ENCODE peak calls at places on chromosomes 7 and 10, in seven cellular contexts. K, M, O, T, I, Z and P are unnamed samples.

GRCh38 chr7:132590162-132590561 is 13.9 kb upstream of the PLXNA4 start:
- DNase-seq in K (no peak), M (no peak), O (no peak), T (no peak), I (no peak), Z (no peak), P (no peak)

GRCh38 chr10:131776496-131776895 is 124.3 kb upstream of the PPP2R2D start:
- DNase-seq in K (no peak), M (no peak), O (no peak), T (no peak), I (no peak), Z (no peak), P (no peak)

GRCh38 chr10:119724630-119725549 is 960 bp upstream of the INPP5F start:
- DNase-seq in K (no peak), M (no peak), O (no peak), T (peak; percentile 56), I (peak; percentile 37), Z (no peak), P (no peak)

GRCh38 chr10:5971315-5971832 is 6.0 kb downstream of the IL15RA start:
- DNase-seq in K (no peak), M (no peak), O (peak; percentile 47), T (no peak), I (no peak), Z (peak; percentile 65), P (no peak)

GRCh38 chr10:63343476-63343875 is 122.3 kb downstream of the JMJD1C start:
- DNase-seq in K (no peak), M (no peak), O (no peak), T (no peak), I (no peak), Z (no peak), P (no peak)

GRCh38 chr10:21516270-21517131 is 9.0 kb downstream of the SKIDA1 start:
- DNase-seq in K (peak; percentile 46), M (peak; percentile 62), O (peak; percentile 75), T (peak; percentile 74), I (no peak), Z (peak; percentile 87), P (peak; percentile 66)

GRCh38 chr10:114868801-114869200 is 47.2 kb downstream of the FHIP2A start:
- DNase-seq in K (no peak), M (no peak), O (no peak), T (no peak), I (no peak), Z (no peak), P (no peak)

GRCh38 chr10:121952226-121952625 is 22.8 kb downstream of the NSMCE4A start:
- DNase-seq in K (no peak), M (no peak), O (no peak), T (no peak), I (no peak), Z (no peak), P (no peak)

GRCh38 chr7:12256025-12256570 is 45.0 kb downstream of the TMEM106B start:
- DNase-seq in K (no peak), M (no peak), O (no peak), T (no peak), I (no peak), Z (no peak), P (no peak)

GRCh38 chr10:3480281-3480999 is 304.6 kb downstream of the KLF6 start:
- DNase-seq in K (no peak), M (no peak), O (no peak), T (no peak), I (no peak), Z (no peak), P (no peak)

GRCh38 chr10:116948530-116948870 is 56.5 kb downstream of the SHTN1 start:
- DNase-seq in K (no peak), M (no peak), O (no peak), T (no peak), I (no peak), Z (no peak), P (no peak)
- H3K27ac ChIP-seq in K (peak overlapping the region; percentile 49), M (no peak overlapping the region), O (no peak overlapping the region), T (no peak overlapping the region), I (no peak overlapping the region), Z (peak overlapping the region; percentile 11), P (peak overlapping the region; percentile 77)

GRCh38 chr10:71999360-72000072 is 35.3 kb downstream of the CHST3 start:
- DNase-seq in K (peak; percentile 46), M (peak; percentile 85), O (no peak), T (peak; percentile 59), I (no peak), Z (peak; percentile 80), P (peak; percentile 73)
- H3K27ac ChIP-seq in K (peak overlapping the region; percentile 98), M (peak overlapping the region; percentile 89), O (peak overlapping the region; percentile 84), T (peak overlapping the region; percentile 56), I (peak overlapping the region; percentile 11), Z (peak overlapping the region; percentile 90), P (peak overlapping the region; percentile 96)

GRCh38 chr10:33152750-33153149 is 181.7 kb downstream of the NRP1 start:
- DNase-seq in K (no peak), M (no peak), O (no peak), T (no peak), I (no peak), Z (no peak), P (no peak)
- H3K27ac ChIP-seq in K (no peak overlapping the region), M (peak overlapping the region; percentile 76), O (no peak overlapping the region), T (no peak overlapping the region), I (no peak overlapping the region), Z (no peak overlapping the region), P (no peak overlapping the region)

DNA sequence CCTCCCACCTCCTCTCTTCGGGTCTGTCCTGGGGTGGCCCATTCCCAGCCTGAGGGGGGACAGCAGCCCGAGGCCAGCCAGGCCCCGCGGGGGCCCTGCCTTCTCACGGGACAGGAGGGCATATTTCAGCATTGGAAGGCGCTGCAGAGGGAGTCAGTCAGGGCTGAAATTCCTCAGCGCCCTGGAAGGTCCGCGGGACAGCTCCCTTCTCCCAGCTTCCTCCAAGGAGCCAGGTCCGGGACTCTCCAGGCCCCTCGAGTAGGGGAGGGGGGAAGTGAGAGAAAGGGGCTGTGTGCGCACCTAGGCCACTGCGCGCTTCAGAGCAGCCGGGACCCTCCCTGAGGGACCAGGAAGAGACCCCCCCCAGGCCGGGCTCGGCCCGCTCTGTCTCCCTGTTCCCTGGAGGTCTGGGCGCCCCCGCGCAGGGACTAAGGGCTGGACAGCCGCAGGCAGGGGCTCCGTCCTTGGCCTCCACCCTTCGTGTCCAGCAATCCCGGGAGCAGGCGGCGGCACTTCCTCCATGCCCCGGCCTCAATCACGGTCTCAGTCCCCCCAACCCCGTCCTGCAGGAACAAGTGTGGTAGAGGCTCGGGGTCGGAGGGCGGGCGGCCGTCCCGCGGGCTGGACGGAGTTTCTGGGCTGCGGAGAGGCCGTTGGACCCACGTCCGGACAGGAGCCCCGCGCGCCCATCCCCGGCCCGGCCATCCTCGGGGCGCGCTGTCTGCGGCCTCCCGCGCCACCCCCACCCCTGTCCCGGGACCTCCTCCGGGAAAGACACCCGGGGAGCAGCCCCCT is 6.0 kb upstream of the ELFN1 start:
- DNase-seq in K (no peak), M (no peak), O (peak; percentile 49), T (peak; percentile 52), I (no peak), Z (peak; percentile 14), P (no peak)
- H3K27ac ChIP-seq in K (no peak overlapping the region), M (peak overlapping the region; percentile 87), O (no peak overlapping the region), T (no peak overlapping the region), I (no peak overlapping the region), Z (no peak overlapping the region), P (no peak overlapping the region)

GRCh38 chr10:130425881-130426435 is 289.8 kb downstream of the GLRX3 start:
- DNase-seq in K (no peak), M (no peak), O (no peak), T (no peak), I (no peak), Z (no peak), P (no peak)

GRCh38 chr10:130425169-130425568 is 289.0 kb downstream of the GLRX3 start:
- DNase-seq in K (no peak), M (no peak), O (no peak), T (no peak), I (no peak), Z (no peak), P (no peak)

GRCh38 chr10:130428936-130429335 is 292.7 kb downstream of the GLRX3 start:
- DNase-seq in K (no peak), M (no peak), O (no peak), T (no peak), I (no peak), Z (no peak), P (no peak)

GRCh38 chr10:130429809-130430208 is 293.6 kb downstream of the GLRX3 start:
- DNase-seq in K (no peak), M (no peak), O (no peak), T (no peak), I (no peak), Z (no peak), P (no peak)

GRCh38 chr10:130427216-130427722 is 291.1 kb downstream of the GLRX3 start:
- DNase-seq in K (no peak), M (no peak), O (no peak), T (no peak), I (no peak), Z (no peak), P (no peak)
- H3K27ac ChIP-seq in K (no peak overlapping the region), M (no peak overlapping the region), O (no peak overlapping the region), T (no peak overlapping the region), I (no peak overlapping the region), Z (no peak overlapping the region), P (no peak overlapping the region)